ENCODE peak calls at places on chromosomes 3 and 15, in five cellular contexts. O is NCI-H1105, Q is fibroblast of pulmonary artery, G is HTR-8/SVneo, E is astrocyte of the cerebellum. Y is an unnamed sample.
A peak's percentile ranks its signal among the peaks of the same experiment; 100 is the strongest.

GRCh38 chr3:22147161-22147560 is 396.2 kb upstream of the ZNF385D start:
- DNase-seq in O (no peak), Q (no peak), G (no peak), E (no peak), Y (no peak)

GRCh38 chr15:83092309-83092976 is 15.0 kb upstream of the TM6SF1 start:
- DNase-seq in O (no peak), Q (peak; percentile 84), G (no peak), E (no peak), Y (no peak)

GRCh38 chr15:80996247-80996646 is 4.5 kb upstream of the TLNRD1 start:
- DNase-seq in O (no peak), Q (peak; percentile 39), G (no peak), E (no peak), Y (no peak)

GRCh38 chr15:81301815-81302399 is 22.0 kb downstream of the STARD5 start:
- DNase-seq in O (no peak), Q (no peak), G (no peak), E (no peak), Y (no peak)

GRCh38 chr3:58647661-58648141 is 18.9 kb downstream of the FAM3D start:
- DNase-seq in O (no peak), Q (peak; percentile 62), G (no peak), E (no peak), Y (no peak)

GRCh38 chr3:115862824-115863223 is 239.5 kb downstream of the GAP43 start:
- DNase-seq in O (no peak), Q (no peak), G (no peak), E (no peak), Y (no peak)

GRCh38 chr3:172626241-172626640 is 84.6 kb downstream of the NCEH1 start:
- DNase-seq in O (no peak), Q (peak; percentile 78), G (no peak), E (no peak), Y (no peak)

GRCh38 chr3:110123929-110124328 is 786.6 kb upstream of the DPPA4 start:
- DNase-seq in O (no peak), Q (no peak), G (no peak), E (no peak), Y (no peak)

GRCh38 chr15:78617131-78617915 is 3.5 kb downstream of the CHRNA3 start:
- DNase-seq in O (no peak), Q (no peak), G (no peak), E (no peak), Y (no peak)

Y was measured in NCI-H2171.